ENCODE peak calls at places on chromosome 6, in ten cellular contexts. V is NCI-H1092 treated with DMSO at 0.1 percent for 48 hours; O is CD8-positive, alpha-beta T cell; Z is activated T-helper 1 cell treated with Interleukin-2 at 50 U/mL for 16 hours; N is mammary epithelial cell; Q is NCI-H1105; F is NCI-H2171; X is DMS153; R is RWPE1; P is AG08395. C is an unnamed sample.

GRCh38 chr6:153167026-153167891 is 36.2 kb upstream of the RGS17 start:
- DNase-seq in V (no peak), O (no peak), Z (no peak), N (peak), Q (no peak), F (no peak), X (no peak), R (peak), P (peak), C (no peak)

GRCh38 chr6:3340358-3340798 is 81.6 kb downstream of the PSMG4 start:
- DNase-seq in V (no peak), O (no peak), Z (no peak), N (no peak), Q (no peak), F (no peak), X (no peak), R (no peak), P (peak), C (no peak)

GRCh38 chr6:158268361-158269147 is 43.7 kb upstream of the TULP4 start:
- DNase-seq in V (no peak), O (no peak), Z (no peak), N (no peak), Q (no peak), F (no peak), X (no peak), R (no peak), P (no peak), C (no peak)

GRCh38 chr6:81384921-81385320 is 367.6 kb downstream of the TENT5A start:
- DNase-seq in V (no peak), O (no peak), Z (no peak), N (no peak), Q (no peak), F (no peak), X (no peak), R (no peak), P (peak), C (no peak)

GRCh38 chr6:39362487-39362865 is 40.0 kb upstream of the KCNK16 start:
- DNase-seq in V (no peak), O (no peak), Z (no peak), N (no peak), Q (no peak), F (peak), X (peak), R (no peak), P (peak), C (peak)

GRCh38 chr6:7589221-7589620 is 777 bp upstream of the SNRNP48 start:
- DNase-seq in V (no peak), O (no peak), Z (no peak), N (no peak), Q (no peak), F (no peak), X (no peak), R (peak), P (no peak), C (no peak)

GRCh38 chr6:17381429-17382147 is 11.8 kb upstream of the CAP2 start:
- DNase-seq in V (no peak), O (no peak), Z (no peak), N (no peak), Q (no peak), F (no peak), X (no peak), R (no peak), P (peak), C (no peak)

GRCh38 chr6:169810066-169810989 is 58.9 kb downstream of the ERMARD start:
- DNase-seq in V (no peak), O (no peak), Z (no peak), N (no peak), Q (no peak), F (no peak), X (peak), R (no peak), P (no peak), C (no peak)

GRCh38 chr6:68726992-68727391 is 91.9 kb downstream of the ADGRB3 start:
- DNase-seq in V (no peak), O (no peak), Z (no peak), N (no peak), Q (no peak), F (no peak), X (no peak), R (no peak), P (no peak), C (no peak)

GRCh38 chr6:118776607-118777549 is 117.1 kb upstream of the ASF1A start:
- DNase-seq in V (peak), O (peak), Z (peak), N (peak), Q (peak), F (peak), X (peak), R (peak), P (peak), C (peak)

GRCh38 chr6:33297406-33297955 is 1.3 kb downstream of the RGL2 start:
- DNase-seq in V (no peak), O (no peak), Z (no peak), N (peak), Q (no peak), F (no peak), X (no peak), R (peak), P (no peak), C (no peak)

GRCh38 chr6:45377041-45377554 is 636 bp downstream of the SUPT3H start:
- DNase-seq in V (no peak), O (no peak), Z (no peak), N (peak), Q (no peak), F (no peak), X (no peak), R (no peak), P (no peak), C (no peak)

GRCh38 chr6:37922563-37922962 is 103.0 kb downstream of the ZFAND3 start:
- DNase-seq in V (no peak), O (no peak), Z (no peak), N (peak), Q (no peak), F (no peak), X (no peak), R (no peak), P (no peak), C (no peak)

GRCh38 chr6:37630281-37630799 is 67.3 kb downstream of the MDGA1 start:
- DNase-seq in V (no peak), O (no peak), Z (no peak), N (peak), Q (no peak), F (no peak), X (no peak), R (peak), P (peak), C (no peak)

GRCh38 chr6:128432394-128432793 is 88.0 kb downstream of the PTPRK start:
- DNase-seq in V (no peak), O (no peak), Z (no peak), N (peak), Q (no peak), F (no peak), X (no peak), R (peak), P (peak), C (no peak)

C was measured in NCI-H345.